ENCODE peak calls at places on chromosome X, in seven cellular contexts. X, J, H, W, A, N and S are unnamed samples.

GRCh38 chrX:76126851-76127250 is 46.0 kb upstream of the PBDC1 start:
- DNase-seq in J (no peak), A (no peak), W (no peak), N (no peak), X (no peak), H (no peak), S (no peak)

GRCh38 chrX:68433155-68433980 is at the start of gene OPHN1:
- DNase-seq in W (peak), N (peak), X (peak), H (peak), A (peak), J (no peak), S (peak)

GRCh38 chrX:115491766-115492165 is 69.2 kb upstream of the PLS3 start:
- DNase-seq in J (no peak), A (no peak), W (no peak), H (no peak), N (peak), X (no peak), S (no peak)

GRCh38 chrX:33087411-33087810 is 123.9 kb downstream of the DMD start:
- DNase-seq in J (no peak), W (no peak), H (no peak), N (no peak), X (no peak), A (no peak), S (no peak)

GRCh38 chrX:42093756-42094155 is 170.4 kb upstream of the CASK start:
- DNase-seq in A (no peak), H (no peak), X (no peak), J (no peak), N (peak), W (no peak), S (no peak)

GRCh38 chrX:6460893-6461490 is 73.9 kb downstream of the VCX3A start:
- DNase-seq in H (no peak), J (no peak), X (no peak), A (no peak), N (no peak), W (no peak), S (no peak)

GRCh38 chrX:47481160-47481559 is 1.9 kb downstream of the ZNF41 start:
- DNase-seq in H (no peak), X (no peak), J (no peak), W (no peak), A (no peak), N (no peak), S (no peak)

GRCh38 chrX:11427082-11428033 is 134.1 kb downstream of the AMELX start:
- DNase-seq in N (no peak), J (peak), X (peak), W (peak), A (peak), H (peak), S (no peak)

GRCh38 chrX:112874140-112874539 is 33.5 kb upstream of the AMOT start:
- DNase-seq in A (no peak), N (peak), H (no peak), W (no peak), J (no peak), X (no peak), S (no peak)

GRCh38 chrX:136909706-136910564 is 29.4 kb upstream of the RBMX start:
- DNase-seq in H (peak), N (peak), A (peak), J (peak), X (peak), W (peak), S (peak)

GRCh38 chrX:136907626-136908025 is 27.1 kb upstream of the RBMX start:
- DNase-seq in W (no peak), X (no peak), H (no peak), J (no peak), A (no peak), N (no peak), S (no peak)

GRCh38 chrX:136909119-136909705 is 28.7 kb upstream of the RBMX start:
- DNase-seq in X (peak), N (peak), H (peak), J (peak), W (peak), A (peak), S (peak)

GRCh38 chrX:136906921-136907510 is 26.5 kb upstream of the RBMX start:
- DNase-seq in W (no peak), J (no peak), H (no peak), A (no peak), X (no peak), N (no peak), S (no peak)

DNA sequence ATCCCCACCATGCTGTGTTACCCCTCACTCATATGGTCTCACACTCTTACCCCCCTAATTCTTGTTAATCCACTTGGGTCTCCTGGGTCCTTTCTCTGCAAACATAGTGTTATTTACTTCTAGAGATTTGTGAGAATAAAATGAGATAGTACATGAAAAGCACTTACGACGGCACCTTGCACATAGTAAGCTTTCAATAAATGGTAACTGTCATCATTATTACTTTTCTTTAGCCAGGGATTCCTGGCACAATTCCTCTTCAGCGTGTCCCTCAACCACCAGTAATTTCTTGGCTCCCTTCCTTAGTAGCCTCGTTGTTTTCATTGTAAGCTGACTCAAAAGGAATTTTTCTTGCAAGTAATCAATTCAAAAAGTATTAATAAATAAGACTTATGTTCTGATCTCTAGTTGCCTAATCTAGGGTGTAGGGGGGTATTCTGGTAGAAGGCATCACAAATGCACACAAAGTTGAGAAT is 30.1 kb upstream of the RBMX start:
- DNase-seq in A (no peak), X (no peak), J (no peak), H (no peak), N (peak), W (no peak), S (no peak)
- H3K4me3 ChIP-seq in A (no peak), X (peak), J (peak), H (no peak), N (peak), W (peak), S (peak)

DNA sequence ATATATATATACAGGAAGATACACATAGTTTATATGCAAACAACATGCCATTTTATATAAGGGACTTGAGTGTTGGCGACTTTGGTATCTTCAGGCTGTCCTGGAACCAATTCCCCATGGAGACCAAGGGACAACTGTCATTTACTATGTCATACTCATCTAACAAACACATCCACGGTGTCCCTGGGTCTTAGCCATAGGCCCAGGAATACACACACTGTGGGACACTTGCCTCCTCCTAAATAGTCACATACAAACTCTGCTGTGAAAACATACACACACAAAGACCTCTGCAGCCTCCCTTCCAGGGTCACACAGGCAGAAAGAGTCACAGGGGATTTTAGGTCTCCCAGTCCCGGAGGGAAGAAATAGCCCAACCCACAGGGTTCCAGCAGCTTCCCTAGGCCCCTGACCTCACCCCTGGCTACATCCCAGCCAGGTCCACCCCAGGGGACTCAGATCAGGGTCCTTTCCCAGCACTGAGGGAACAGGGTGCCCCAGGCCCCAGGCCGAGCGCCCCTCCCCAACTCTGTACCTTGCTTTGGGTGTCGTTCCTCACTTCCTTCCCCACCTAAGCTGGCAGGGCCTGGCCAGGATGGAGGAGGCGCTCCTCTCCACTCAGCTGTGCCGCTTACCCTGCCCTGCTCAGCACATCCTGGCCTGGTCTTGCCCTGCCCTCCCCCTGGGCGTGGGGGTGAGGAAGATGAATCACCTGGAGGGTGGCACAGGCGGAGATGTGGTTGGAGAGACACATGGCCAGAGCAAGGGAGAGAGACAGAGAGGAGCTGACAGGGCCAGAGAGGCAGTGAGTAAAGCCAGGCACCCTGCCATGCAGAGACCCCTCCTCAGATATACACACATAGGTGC is 21.8 kb downstream of the FGD1 start:
- DNase-seq in H (no peak), N (no peak), W (no peak), J (no peak), X (no peak), A (no peak), S (no peak)
- H3K27ac ChIP-seq in H (no peak), N (no peak), W (no peak), J (no peak), X (no peak), A (no peak), S (no peak)

DNA sequence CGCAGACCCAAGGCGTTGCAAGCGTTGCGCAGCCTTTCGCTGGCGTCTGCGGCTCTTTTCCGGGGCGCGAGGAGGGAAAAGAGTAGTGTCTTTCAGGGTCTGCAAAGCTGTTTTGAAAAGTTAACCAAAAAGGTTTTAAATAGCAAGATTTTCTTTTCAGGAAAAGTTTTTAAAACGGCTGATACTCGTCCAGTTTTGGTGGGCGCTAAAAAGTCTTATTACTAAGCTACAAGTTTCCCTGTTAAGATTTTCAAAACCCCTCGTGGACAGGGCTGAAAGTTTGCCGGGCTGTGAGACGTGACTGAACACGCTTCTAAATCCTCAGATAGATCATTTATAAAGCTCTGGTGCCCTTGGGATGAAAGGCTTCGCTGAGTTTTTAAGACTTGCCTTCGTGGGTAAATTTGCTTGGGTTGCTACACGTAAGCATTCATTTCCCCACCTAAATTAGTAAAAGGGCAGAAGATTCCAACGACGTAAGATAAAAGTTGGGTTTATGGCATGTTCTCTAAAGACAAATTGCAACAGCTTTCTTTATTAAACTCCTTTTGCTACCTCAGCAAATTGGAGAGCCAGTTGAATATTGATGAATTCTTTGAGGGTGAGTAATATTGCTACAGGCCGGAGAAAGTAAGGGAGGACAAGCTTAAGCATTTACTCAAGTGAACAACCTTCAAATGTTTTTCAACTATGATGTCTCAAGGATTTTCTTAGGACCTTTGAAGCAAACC is 91.6 kb downstream of the HPRT1 start:
- DNase-seq in A (no peak), W (no peak), J (no peak), N (peak), X (no peak), H (no peak), S (no peak)
- H3K4me3 ChIP-seq in A (no peak), W (no peak), J (peak), N (peak), X (peak), H (peak), S (peak)

GRCh38 chrX:140503230-140503585 is 1.7 kb downstream of the SOX3 start:
- DNase-seq in H (no peak), J (no peak), N (no peak), X (no peak), A (no peak), W (no peak), S (no peak)

GRCh38 chrX:140501940-140502468 is 2.9 kb downstream of the SOX3 start:
- DNase-seq in H (no peak), N (no peak), W (no peak), X (no peak), J (no peak), A (no peak), S (no peak)

GRCh38 chrX:140501321-140501720 is 3.5 kb downstream of the SOX3 start:
- DNase-seq in A (no peak), W (no peak), N (no peak), H (no peak), X (no peak), J (no peak), S (no peak)

GRCh38 chrX:140503714-140504351 is 1.0 kb downstream of the SOX3 start:
- DNase-seq in H (no peak), X (no peak), A (no peak), N (peak), J (no peak), W (no peak), S (no peak)

DNA sequence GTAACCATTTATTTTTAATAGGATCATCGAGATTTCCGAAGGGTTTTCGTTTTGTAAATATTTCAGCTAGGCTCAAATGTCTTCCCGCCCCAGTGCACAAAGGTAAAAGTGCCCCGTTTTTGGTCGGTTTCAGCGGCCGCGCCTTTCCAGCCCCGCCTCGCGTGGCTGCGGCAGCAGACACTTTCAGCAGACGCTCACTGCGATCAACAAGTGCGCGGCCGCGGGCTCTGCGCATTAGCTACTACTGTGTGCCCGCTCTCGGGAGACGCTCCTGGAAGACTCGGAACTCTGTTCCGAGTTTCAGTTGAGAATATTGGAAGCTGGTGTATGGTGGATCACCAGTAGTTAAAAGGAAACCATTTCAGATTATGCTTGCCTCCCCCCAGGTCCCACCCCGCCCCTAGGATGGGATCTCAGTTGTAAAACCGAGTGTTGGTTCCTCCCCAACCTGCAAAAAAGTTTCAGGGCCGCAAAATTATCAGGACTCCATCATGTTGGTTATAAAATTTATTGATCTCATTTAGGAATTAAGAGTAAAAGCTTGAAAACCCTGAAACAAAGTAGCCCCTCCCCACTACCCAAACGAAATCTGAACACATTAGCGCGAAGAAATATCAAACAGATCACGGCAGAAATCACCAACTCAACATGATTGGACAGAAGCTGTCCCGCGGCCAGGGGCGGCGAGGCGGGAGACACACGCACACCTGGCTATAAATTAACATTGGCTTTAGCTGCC is 2.2 kb downstream of the SOX3 start:
- DNase-seq in A (no peak), N (no peak), X (no peak), H (no peak), J (no peak), W (no peak), S (no peak)
- H3K27ac ChIP-seq in A (no peak), N (no peak), X (no peak), H (no peak), J (no peak), W (no peak), S (no peak)

GRCh38 chrX:9957743-9958142 is 9.4 kb upstream of the CLDN34 start:
- DNase-seq in H (no peak), N (no peak), J (no peak), W (no peak), X (no peak), A (no peak), S (no peak)
- H3K4me3 ChIP-seq in H (no peak), N (no peak), J (no peak), W (no peak), X (no peak), A (no peak), S (no peak)

GRCh38 chrX:142068365-142068764 is 136.7 kb downstream of the MAGEC2 start:
- DNase-seq in J (no peak), N (no peak), H (no peak), W (no peak), X (no peak), A (no peak), S (no peak)
- H3K27ac ChIP-seq in J (no peak), N (no peak), H (no peak), W (no peak), X (no peak), A (no peak), S (no peak)

DNA sequence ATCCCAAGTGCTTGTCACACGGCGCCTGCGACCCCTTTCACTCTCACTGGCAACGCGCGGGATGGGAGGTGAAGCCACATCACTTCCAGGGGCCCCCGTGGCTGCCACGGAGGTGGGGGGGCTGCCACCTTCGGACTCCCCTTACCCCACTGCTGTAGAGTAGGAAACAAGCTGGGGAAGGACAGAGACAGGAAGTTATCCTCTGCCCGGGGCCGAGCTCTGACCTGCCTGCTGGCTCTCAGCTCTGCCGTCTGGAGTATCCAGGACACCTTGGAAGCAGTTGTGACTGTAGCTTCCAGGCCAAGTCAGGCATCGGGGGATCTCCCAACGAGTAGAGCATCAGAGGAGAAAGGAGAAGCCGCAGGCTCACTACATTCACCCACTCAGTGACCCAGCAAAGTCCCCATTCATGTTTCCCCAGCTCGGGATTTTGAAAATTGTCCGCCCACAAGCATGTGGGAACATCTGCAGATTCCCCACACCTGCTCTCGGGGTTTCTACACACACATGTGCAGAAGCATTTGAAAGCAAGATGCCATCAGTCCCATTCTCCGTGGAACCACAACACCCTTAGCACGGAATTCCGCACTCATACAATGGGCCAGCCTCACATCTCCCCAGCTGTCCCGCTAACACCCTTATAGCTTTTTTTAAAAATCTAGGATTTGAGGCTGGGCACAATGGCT is 10.8 kb downstream of the PDZD4 start:
- DNase-seq in H (no peak), A (no peak), W (peak), N (no peak), J (no peak), X (no peak), S (no peak)
- H3K4me3 ChIP-seq in H (peak), A (peak), W (peak), N (peak), J (no peak), X (peak), S (peak)

GRCh38 chrX:107442914-107443527 is 6.4 kb upstream of the FRMPD3 start:
- DNase-seq in W (no peak), X (no peak), A (no peak), J (no peak), H (no peak), N (no peak), S (no peak)
- H3K27ac ChIP-seq in W (no peak), X (no peak), A (no peak), J (no peak), H (no peak), N (no peak), S (no peak)